ENCODE peak calls at places on chromosomes 16 and 17, in six cellular contexts. One of them, this sample, is unnamed.
A peak's percentile ranks its signal among the peaks of the same experiment; 100 is the strongest.

GRCh38 chr16:63372283-63372682 is 1336.0 kb upstream of the CDH8 start:
- DNase-seq in tibial artery: no peak
- DNase-seq in SK-N-SH: no peak
- DNase-seq in keratinocyte: no peak
- DNase-seq in esophagus squamous epithelium: no peak
- DNase-seq in lower lobe of right lung: no peak
- DNase-seq in this sample: no peak

GRCh38 chr17:63439682-63440081 is 6.4 kb downstream of the CYB561 start:
- DNase-seq in keratinocyte: no peak
- DNase-seq in esophagus squamous epithelium: no peak
- DNase-seq in SK-N-SH: no peak
- DNase-seq in tibial artery: no peak
- DNase-seq in lower lobe of right lung: no peak
- DNase-seq in this sample: no peak

GRCh38 chr17:41419712-41420111 is 4.7 kb downstream of the KRT37 start:
- DNase-seq in lower lobe of right lung: no peak
- DNase-seq in esophagus squamous epithelium: no peak
- DNase-seq in tibial artery: no peak
- DNase-seq in SK-N-SH: no peak
- DNase-seq in keratinocyte: no peak
- DNase-seq in this sample: no peak

GRCh38 chr17:35080536-35080935 is 17.0 kb upstream of the RFFL start:
- DNase-seq in SK-N-SH: no peak
- DNase-seq in keratinocyte: no peak
- DNase-seq in lower lobe of right lung: no peak
- DNase-seq in esophagus squamous epithelium: no peak
- DNase-seq in tibial artery: no peak
- DNase-seq in this sample: no peak

GRCh38 chr16:29784157-29784556 is 6.1 kb downstream of the ZG16 start:
- DNase-seq in lower lobe of right lung: no peak
- DNase-seq in esophagus squamous epithelium: no peak
- DNase-seq in keratinocyte: no peak
- DNase-seq in SK-N-SH: no peak
- DNase-seq in tibial artery: no peak
- DNase-seq in this sample: no peak

GRCh38 chr16:61007694-61008093 is 1028.5 kb downstream of the CDH8 start:
- DNase-seq in keratinocyte: no peak
- DNase-seq in lower lobe of right lung: no peak
- DNase-seq in SK-N-SH: no peak
- DNase-seq in tibial artery: no peak
- DNase-seq in esophagus squamous epithelium: no peak
- DNase-seq in this sample: no peak

GRCh38 chr16:734208-734980 is 6.4 kb downstream of the CIAO3 start:
- DNase-seq in keratinocyte: no peak
- DNase-seq in esophagus squamous epithelium: no peak
- DNase-seq in tibial artery: no peak
- DNase-seq in lower lobe of right lung: no peak
- DNase-seq in SK-N-SH: no peak
- DNase-seq in this sample: no peak

GRCh38 chr17:72792771-72793170 is 299.7 kb downstream of the SLC39A11 start:
- DNase-seq in tibial artery: no peak
- DNase-seq in lower lobe of right lung: no peak
- DNase-seq in esophagus squamous epithelium: no peak
- DNase-seq in SK-N-SH: peak; percentile 77
- DNase-seq in keratinocyte: no peak
- DNase-seq in this sample: no peak

GRCh38 chr16:35798885-35799426 is 2339.5 kb downstream of the TP53TG3F start:
- DNase-seq in tibial artery: no peak
- DNase-seq in SK-N-SH: no peak
- DNase-seq in esophagus squamous epithelium: no peak
- DNase-seq in keratinocyte: no peak
- DNase-seq in lower lobe of right lung: no peak
- DNase-seq in this sample: no peak

GRCh38 chr16:30659507-30660423 is 1.5 kb downstream of the FBRS start:
- DNase-seq in keratinocyte: no peak
- DNase-seq in esophagus squamous epithelium: no peak
- DNase-seq in tibial artery: no peak
- DNase-seq in SK-N-SH: peak; percentile 82
- DNase-seq in lower lobe of right lung: no peak
- DNase-seq in this sample: no peak

GRCh38 chr16:89860747-89861304 is 12.6 kb upstream of the TCF25 start:
- DNase-seq in SK-N-SH: peak; percentile 95
- DNase-seq in esophagus squamous epithelium: no peak
- DNase-seq in lower lobe of right lung: peak; percentile 80
- DNase-seq in keratinocyte: no peak
- DNase-seq in tibial artery: peak; percentile 31
- DNase-seq in this sample: peak; percentile 78

GRCh38 chr16:85634747-85635544 is 21.8 kb downstream of the GSE1 start:
- DNase-seq in keratinocyte: no peak
- DNase-seq in lower lobe of right lung: no peak
- DNase-seq in SK-N-SH: peak; percentile 60
- DNase-seq in tibial artery: no peak
- DNase-seq in esophagus squamous epithelium: no peak
- DNase-seq in this sample: no peak
- TF ChIP-seq CTCF in keratinocyte: peak; percentile 30
- TF ChIP-seq CTCF in lower lobe of right lung: no peak
- TF ChIP-seq CTCF in SK-N-SH: peak; percentile 31
- TF ChIP-seq CTCF in tibial artery: no peak
- TF ChIP-seq CTCF in esophagus squamous epithelium: no peak
- TF ChIP-seq CTCF in this sample: no peak

DNA sequence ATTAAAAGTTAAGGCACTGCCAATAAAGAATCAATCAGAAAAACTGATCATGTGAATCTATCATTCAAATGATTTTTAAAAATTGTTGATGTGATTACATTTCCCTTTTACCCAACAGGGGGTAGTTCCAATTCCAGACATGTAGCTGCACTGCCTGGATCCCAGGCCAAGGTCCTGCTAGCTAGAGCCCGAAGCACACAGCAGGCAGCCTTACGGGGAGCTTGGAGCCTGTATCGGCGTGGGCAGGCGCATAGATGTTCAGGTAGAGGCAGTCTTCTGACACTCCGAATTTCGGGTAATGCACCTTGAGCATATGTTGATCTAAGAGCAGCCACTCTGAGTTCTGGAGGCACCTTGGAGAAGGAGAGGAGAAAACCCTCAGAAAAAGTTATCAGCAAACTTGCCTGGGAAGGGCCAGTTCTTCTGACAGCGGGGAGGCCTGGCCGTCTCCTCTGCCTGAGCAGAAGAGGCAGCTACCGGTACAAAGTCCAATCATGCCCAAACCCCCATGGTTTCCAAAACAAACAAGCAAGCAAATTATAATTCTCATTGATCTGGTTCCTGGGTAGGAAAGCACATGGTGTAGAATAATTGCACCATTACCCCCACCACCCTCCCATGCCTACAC is 3.6 kb downstream of the CES5A start:
- DNase-seq in lower lobe of right lung: no peak
- DNase-seq in keratinocyte: no peak
- DNase-seq in SK-N-SH: no peak
- DNase-seq in esophagus squamous epithelium: no peak
- DNase-seq in tibial artery: no peak
- DNase-seq in this sample: no peak
- H3K27ac ChIP-seq in lower lobe of right lung: no peak overlapping the region
- H3K27ac ChIP-seq in keratinocyte: no peak overlapping the region
- H3K27ac ChIP-seq in SK-N-SH: no peak overlapping the region
- H3K27ac ChIP-seq in esophagus squamous epithelium: no peak overlapping the region
- H3K27ac ChIP-seq in tibial artery: no peak overlapping the region
- H3K27ac ChIP-seq in this sample: no peak overlapping the region

GRCh38 chr16:27199747-27200146 is 3.6 kb upstream of the KDM8 start:
- DNase-seq in keratinocyte: no peak
- DNase-seq in esophagus squamous epithelium: no peak
- DNase-seq in tibial artery: no peak
- DNase-seq in SK-N-SH: no peak
- DNase-seq in lower lobe of right lung: no peak
- DNase-seq in this sample: no peak
- H3K4me3 ChIP-seq in keratinocyte: no peak overlapping the region
- H3K4me3 ChIP-seq in esophagus squamous epithelium: no peak overlapping the region
- H3K4me3 ChIP-seq in tibial artery: no peak overlapping the region
- H3K4me3 ChIP-seq in SK-N-SH: no peak overlapping the region
- H3K4me3 ChIP-seq in lower lobe of right lung: no peak overlapping the region
- H3K4me3 ChIP-seq in this sample: no peak overlapping the region

GRCh38 chr17:57354669-57355068 is 98.3 kb downstream of the MSI2 start:
- DNase-seq in lower lobe of right lung: no peak
- DNase-seq in esophagus squamous epithelium: no peak
- DNase-seq in keratinocyte: no peak
- DNase-seq in SK-N-SH: no peak
- DNase-seq in tibial artery: no peak
- DNase-seq in this sample: no peak
- TF ChIP-seq CTCF in lower lobe of right lung: no peak
- TF ChIP-seq CTCF in esophagus squamous epithelium: no peak
- TF ChIP-seq CTCF in keratinocyte: no peak
- TF ChIP-seq CTCF in SK-N-SH: no peak
- TF ChIP-seq CTCF in tibial artery: no peak
- TF ChIP-seq CTCF in this sample: no peak

GRCh38 chr16:67964477-67965131 is 3.8 kb downstream of the SLC12A4 start:
- DNase-seq in tibial artery: no peak
- DNase-seq in SK-N-SH: no peak
- DNase-seq in lower lobe of right lung: no peak
- DNase-seq in keratinocyte: no peak
- DNase-seq in esophagus squamous epithelium: no peak
- DNase-seq in this sample: no peak
- H3K27ac ChIP-seq in tibial artery: peak overlapping the region; percentile 34
- H3K27ac ChIP-seq in SK-N-SH: no peak overlapping the region
- H3K27ac ChIP-seq in lower lobe of right lung: no peak overlapping the region
- H3K27ac ChIP-seq in keratinocyte: no peak overlapping the region
- H3K27ac ChIP-seq in esophagus squamous epithelium: no peak overlapping the region
- H3K27ac ChIP-seq in this sample: no peak overlapping the region

DNA sequence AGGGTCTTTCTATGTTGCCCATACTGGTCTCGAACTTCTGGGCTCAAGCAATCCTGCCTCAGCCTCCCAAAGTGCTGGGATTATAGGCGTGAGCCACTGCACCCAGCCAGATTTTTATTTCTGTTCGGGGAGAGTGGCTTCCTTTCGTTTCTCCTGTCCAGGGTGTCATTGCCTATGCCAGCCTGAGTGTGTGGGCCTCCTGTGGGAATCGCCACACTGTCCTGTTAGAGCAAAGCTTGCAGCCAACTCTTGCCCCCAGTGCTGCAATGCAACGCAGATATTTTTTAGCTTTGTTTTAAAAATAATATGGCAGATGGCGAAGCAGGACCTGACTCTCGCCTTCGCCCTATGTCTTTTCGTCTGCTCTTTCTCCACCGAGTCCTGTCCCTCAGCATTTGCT is 395.0 kb downstream of the SNX29 start:
- DNase-seq in esophagus squamous epithelium: no peak
- DNase-seq in keratinocyte: no peak
- DNase-seq in lower lobe of right lung: no peak
- DNase-seq in SK-N-SH: no peak
- DNase-seq in tibial artery: no peak
- DNase-seq in this sample: no peak
- H3K4me3 ChIP-seq in esophagus squamous epithelium: no peak overlapping the region
- H3K4me3 ChIP-seq in keratinocyte: no peak overlapping the region
- H3K4me3 ChIP-seq in lower lobe of right lung: no peak overlapping the region
- H3K4me3 ChIP-seq in SK-N-SH: no peak overlapping the region
- H3K4me3 ChIP-seq in tibial artery: no peak overlapping the region
- H3K4me3 ChIP-seq in this sample: no peak overlapping the region

DNA sequence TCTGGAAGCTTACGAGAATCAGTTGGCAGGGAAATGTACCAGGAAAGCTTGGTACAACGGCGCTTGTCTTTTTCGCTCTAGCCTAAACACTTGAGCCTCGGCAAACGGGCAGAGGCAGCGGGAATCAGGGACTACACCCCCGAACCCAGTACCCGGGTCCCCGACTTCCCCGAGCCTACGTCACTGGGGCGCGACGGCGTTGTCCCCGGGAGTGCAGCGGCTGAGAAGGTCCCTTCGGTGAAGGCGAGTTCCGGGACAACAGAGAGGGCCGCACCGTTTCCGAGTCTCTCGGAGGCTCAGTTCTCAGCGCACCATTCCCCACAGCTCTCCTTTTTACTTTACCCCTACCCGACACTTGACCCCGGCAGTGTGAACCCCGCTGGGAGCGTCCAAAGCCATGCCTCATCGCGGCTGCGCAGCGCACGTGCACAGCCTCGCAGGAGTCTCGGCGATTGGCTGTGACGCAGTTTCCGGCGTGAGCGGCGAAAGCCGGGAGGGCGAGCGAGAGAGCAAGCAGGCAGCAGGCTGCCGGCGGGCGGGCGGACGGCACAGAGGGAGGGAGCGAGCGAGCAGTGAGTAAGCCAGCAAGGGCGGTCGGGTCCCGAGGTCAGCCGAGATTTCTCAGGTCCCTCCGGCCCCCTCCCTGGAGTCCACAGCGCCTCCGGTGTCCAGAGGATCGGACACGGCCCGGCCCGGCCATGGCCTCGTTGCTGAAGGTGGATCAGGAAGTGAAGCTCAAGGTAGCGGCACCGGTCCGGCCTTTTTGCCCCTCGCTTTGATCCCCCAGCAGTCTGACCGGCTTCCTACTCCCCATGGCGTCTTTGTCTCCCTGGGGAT is at the start of gene PSME3:
- DNase-seq in esophagus squamous epithelium: peak; percentile 41
- DNase-seq in tibial artery: peak; percentile 87
- DNase-seq in lower lobe of right lung: peak; percentile 95
- DNase-seq in keratinocyte: no peak
- DNase-seq in SK-N-SH: peak; percentile 94
- DNase-seq in this sample: peak; percentile 92
- TF ChIP-seq CTCF in esophagus squamous epithelium: peak; percentile 4
- TF ChIP-seq CTCF in tibial artery: peak; percentile 4
- TF ChIP-seq CTCF in lower lobe of right lung: no peak
- TF ChIP-seq CTCF in keratinocyte: no peak
- TF ChIP-seq CTCF in SK-N-SH: peak; percentile 14
- TF ChIP-seq CTCF in this sample: no peak